ENCODE peak calls at places on chromosomes 6 and 20, in seven cellular contexts. One of them, this sample, is unnamed.

GRCh38 chr20:2093883-2094282 is 7.7 kb upstream of the STK35 start:
- DNase-seq in Peyer's patch: no peak
- DNase-seq in lower lobe of right lung: no peak
- DNase-seq in thyroid gland: no peak
- DNase-seq in CD4-positive, alpha-beta T cell: no peak
- DNase-seq in fibroblast of lung: no peak
- DNase-seq in suprapubic skin: no peak
- DNase-seq in this sample: no peak

GRCh38 chr6:166143011-166143410 is 24.6 kb downstream of the TBXT start:
- DNase-seq in CD4-positive, alpha-beta T cell: no peak
- DNase-seq in fibroblast of lung: peak
- DNase-seq in lower lobe of right lung: no peak
- DNase-seq in thyroid gland: no peak
- DNase-seq in suprapubic skin: no peak
- DNase-seq in Peyer's patch: no peak
- DNase-seq in this sample: no peak

GRCh38 chr6:150625927-150626326 is 26.2 kb downstream of the PLEKHG1 start:
- DNase-seq in Peyer's patch: no peak
- DNase-seq in CD4-positive, alpha-beta T cell: no peak
- DNase-seq in thyroid gland: no peak
- DNase-seq in fibroblast of lung: no peak
- DNase-seq in lower lobe of right lung: no peak
- DNase-seq in suprapubic skin: no peak
- DNase-seq in this sample: no peak

GRCh38 chr20:46117704-46118467 is at the start of gene CD40:
- DNase-seq in Peyer's patch: peak
- DNase-seq in lower lobe of right lung: peak
- DNase-seq in fibroblast of lung: peak
- DNase-seq in CD4-positive, alpha-beta T cell: peak
- DNase-seq in suprapubic skin: peak
- DNase-seq in thyroid gland: peak
- DNase-seq in this sample: no peak

GRCh38 chr6:82612475-82612874 is 248.9 kb downstream of the TPBG start:
- DNase-seq in fibroblast of lung: peak
- DNase-seq in suprapubic skin: no peak
- DNase-seq in Peyer's patch: no peak
- DNase-seq in lower lobe of right lung: no peak
- DNase-seq in thyroid gland: no peak
- DNase-seq in CD4-positive, alpha-beta T cell: no peak
- DNase-seq in this sample: no peak

GRCh38 chr20:43564993-43565757 is 6.3 kb downstream of the SGK2 start:
- DNase-seq in Peyer's patch: no peak
- DNase-seq in fibroblast of lung: no peak
- DNase-seq in suprapubic skin: no peak
- DNase-seq in thyroid gland: no peak
- DNase-seq in CD4-positive, alpha-beta T cell: no peak
- DNase-seq in lower lobe of right lung: no peak
- DNase-seq in this sample: no peak

GRCh38 chr6:154908723-154909122 is 86.4 kb upstream of the TIAM2 start:
- DNase-seq in suprapubic skin: no peak
- DNase-seq in lower lobe of right lung: no peak
- DNase-seq in Peyer's patch: no peak
- DNase-seq in CD4-positive, alpha-beta T cell: no peak
- DNase-seq in fibroblast of lung: no peak
- DNase-seq in thyroid gland: no peak
- DNase-seq in this sample: no peak

GRCh38 chr20:1595333-1595732 is 24.5 kb downstream of the SIRPB1 start:
- DNase-seq in suprapubic skin: no peak
- DNase-seq in CD4-positive, alpha-beta T cell: no peak
- DNase-seq in lower lobe of right lung: no peak
- DNase-seq in thyroid gland: no peak
- DNase-seq in fibroblast of lung: no peak
- DNase-seq in Peyer's patch: no peak
- DNase-seq in this sample: no peak

GRCh38 chr6:106216527-106216926 is 109.0 kb downstream of the ATG5 start:
- DNase-seq in suprapubic skin: no peak
- DNase-seq in Peyer's patch: no peak
- DNase-seq in thyroid gland: no peak
- DNase-seq in fibroblast of lung: no peak
- DNase-seq in lower lobe of right lung: no peak
- DNase-seq in CD4-positive, alpha-beta T cell: no peak
- DNase-seq in this sample: no peak

GRCh38 chr6:148440877-148441453 is 98.3 kb downstream of the SASH1 start:
- DNase-seq in thyroid gland: peak
- DNase-seq in fibroblast of lung: peak
- DNase-seq in lower lobe of right lung: peak
- DNase-seq in Peyer's patch: no peak
- DNase-seq in CD4-positive, alpha-beta T cell: no peak
- DNase-seq in suprapubic skin: peak
- DNase-seq in this sample: no peak

GRCh38 chr20:47379433-47380150 is 23.1 kb upstream of the ZMYND8 start:
- DNase-seq in CD4-positive, alpha-beta T cell: no peak
- DNase-seq in lower lobe of right lung: no peak
- DNase-seq in thyroid gland: no peak
- DNase-seq in fibroblast of lung: peak
- DNase-seq in Peyer's patch: no peak
- DNase-seq in suprapubic skin: no peak
- DNase-seq in this sample: no peak

GRCh38 chr20:58209652-58210397 is 18.6 kb downstream of the ANKRD60 start:
- DNase-seq in lower lobe of right lung: peak
- DNase-seq in CD4-positive, alpha-beta T cell: peak
- DNase-seq in Peyer's patch: peak
- DNase-seq in thyroid gland: peak
- DNase-seq in suprapubic skin: peak
- DNase-seq in fibroblast of lung: peak
- DNase-seq in this sample: no peak

GRCh38 chr6:3304500-3305215 is 45.9 kb downstream of the PSMG4 start:
- DNase-seq in suprapubic skin: peak
- DNase-seq in Peyer's patch: no peak
- DNase-seq in thyroid gland: no peak
- DNase-seq in CD4-positive, alpha-beta T cell: no peak
- DNase-seq in lower lobe of right lung: no peak
- DNase-seq in fibroblast of lung: no peak
- DNase-seq in this sample: peak

GRCh38 chr6:143569035-143569434 is 57.5 kb upstream of the FUCA2 start:
- DNase-seq in thyroid gland: no peak
- DNase-seq in Peyer's patch: no peak
- DNase-seq in CD4-positive, alpha-beta T cell: no peak
- DNase-seq in suprapubic skin: no peak
- DNase-seq in lower lobe of right lung: no peak
- DNase-seq in fibroblast of lung: peak
- DNase-seq in this sample: no peak

GRCh38 chr6:80179691-80180090 is 73.2 kb downstream of the BCKDHB start:
- DNase-seq in lower lobe of right lung: no peak
- DNase-seq in fibroblast of lung: no peak
- DNase-seq in CD4-positive, alpha-beta T cell: no peak
- DNase-seq in suprapubic skin: no peak
- DNase-seq in thyroid gland: no peak
- DNase-seq in Peyer's patch: no peak
- DNase-seq in this sample: no peak

GRCh38 chr20:11919046-11919445 is 1.4 kb downstream of the BTBD3 start:
- DNase-seq in CD4-positive, alpha-beta T cell: no peak
- DNase-seq in fibroblast of lung: peak
- DNase-seq in thyroid gland: no peak
- DNase-seq in Peyer's patch: no peak
- DNase-seq in suprapubic skin: no peak
- DNase-seq in lower lobe of right lung: no peak
- DNase-seq in this sample: no peak

GRCh38 chr6:10695086-10695657 is 400 bp downstream of the PAK1IP1 start:
- DNase-seq in fibroblast of lung: no peak
- DNase-seq in lower lobe of right lung: no peak
- DNase-seq in CD4-positive, alpha-beta T cell: no peak
- DNase-seq in suprapubic skin: no peak
- DNase-seq in thyroid gland: no peak
- DNase-seq in Peyer's patch: no peak
- DNase-seq in this sample: no peak

GRCh38 chr6:129863664-129864063 is 2.5 kb upstream of the TMEM244 start:
- DNase-seq in CD4-positive, alpha-beta T cell: no peak
- DNase-seq in thyroid gland: no peak
- DNase-seq in lower lobe of right lung: no peak
- DNase-seq in Peyer's patch: no peak
- DNase-seq in suprapubic skin: no peak
- DNase-seq in fibroblast of lung: peak
- DNase-seq in this sample: no peak

GRCh38 chr6:145929037-145929633 is 35.0 kb downstream of the SHPRH start:
- DNase-seq in lower lobe of right lung: no peak
- DNase-seq in fibroblast of lung: peak
- DNase-seq in Peyer's patch: no peak
- DNase-seq in CD4-positive, alpha-beta T cell: no peak
- DNase-seq in suprapubic skin: no peak
- DNase-seq in thyroid gland: no peak
- DNase-seq in this sample: no peak

GRCh38 chr6:15365273-15365687 is 119.4 kb downstream of the JARID2 start:
- DNase-seq in thyroid gland: peak
- DNase-seq in lower lobe of right lung: peak
- DNase-seq in fibroblast of lung: peak
- DNase-seq in CD4-positive, alpha-beta T cell: peak
- DNase-seq in suprapubic skin: peak
- DNase-seq in Peyer's patch: peak
- DNase-seq in this sample: no peak

GRCh38 chr6:15363164-15363522 is 117.3 kb downstream of the JARID2 start:
- DNase-seq in lower lobe of right lung: no peak
- DNase-seq in CD4-positive, alpha-beta T cell: no peak
- DNase-seq in thyroid gland: no peak
- DNase-seq in fibroblast of lung: no peak
- DNase-seq in Peyer's patch: no peak
- DNase-seq in suprapubic skin: no peak
- DNase-seq in this sample: no peak

GRCh38 chr6:15362274-15363160 is 116.6 kb downstream of the JARID2 start:
- DNase-seq in suprapubic skin: no peak
- DNase-seq in CD4-positive, alpha-beta T cell: no peak
- DNase-seq in thyroid gland: no peak
- DNase-seq in lower lobe of right lung: no peak
- DNase-seq in Peyer's patch: no peak
- DNase-seq in fibroblast of lung: no peak
- DNase-seq in this sample: no peak

GRCh38 chr6:15364401-15365037 is 118.7 kb downstream of the JARID2 start:
- DNase-seq in suprapubic skin: no peak
- DNase-seq in CD4-positive, alpha-beta T cell: no peak
- DNase-seq in Peyer's patch: no peak
- DNase-seq in lower lobe of right lung: no peak
- DNase-seq in thyroid gland: no peak
- DNase-seq in fibroblast of lung: no peak
- DNase-seq in this sample: no peak

DNA sequence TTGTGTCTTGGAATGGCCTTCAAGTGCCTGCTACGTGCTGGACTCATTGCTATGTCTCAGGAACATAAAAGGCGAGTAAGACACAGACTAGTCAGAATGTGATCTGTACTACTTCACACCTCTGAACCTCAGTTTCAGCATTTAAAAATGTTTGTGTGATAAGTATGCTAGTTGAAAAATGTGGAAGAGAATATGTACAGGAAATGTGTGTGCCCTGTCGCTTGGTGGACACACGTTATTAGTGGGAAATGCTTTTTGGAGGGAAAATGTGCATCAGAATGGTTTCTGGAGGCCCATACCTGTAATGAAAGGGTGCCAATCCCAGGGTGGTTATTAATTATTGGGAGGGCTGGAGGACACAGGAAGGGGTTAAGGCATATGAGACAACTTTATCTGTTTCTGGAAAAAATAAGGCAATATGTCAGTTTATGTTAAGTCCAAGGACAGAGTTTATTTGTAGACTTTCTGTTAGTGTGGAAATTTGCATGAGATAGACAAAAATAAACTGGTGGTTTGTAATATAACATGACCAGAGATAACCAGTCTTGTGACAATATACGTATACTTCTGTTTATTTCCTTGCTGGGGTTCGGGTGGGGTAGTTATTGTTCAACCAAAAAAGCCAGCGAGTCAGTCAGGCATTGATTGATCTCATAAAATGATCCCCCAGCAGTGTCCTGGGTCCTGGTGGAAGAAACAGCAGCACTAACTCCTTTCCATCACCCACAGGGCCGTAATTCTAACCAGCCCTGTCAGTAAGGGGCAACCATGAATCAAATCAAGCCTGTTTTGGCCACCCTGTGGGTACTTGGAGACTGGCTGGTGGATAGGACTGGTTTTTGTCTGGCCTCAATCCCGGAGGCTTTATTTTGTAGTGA is 117.9 kb downstream of the JARID2 start:
- DNase-seq in suprapubic skin: no peak
- DNase-seq in thyroid gland: no peak
- DNase-seq in fibroblast of lung: no peak
- DNase-seq in Peyer's patch: no peak
- DNase-seq in lower lobe of right lung: no peak
- DNase-seq in CD4-positive, alpha-beta T cell: no peak
- DNase-seq in this sample: no peak
- TF ChIP-seq CTCF in suprapubic skin: no peak
- TF ChIP-seq CTCF in thyroid gland: no peak
- TF ChIP-seq CTCF in fibroblast of lung: no peak
- TF ChIP-seq CTCF in Peyer's patch: no peak
- TF ChIP-seq CTCF in lower lobe of right lung: no peak
- TF ChIP-seq CTCF in CD4-positive, alpha-beta T cell: no peak
- TF ChIP-seq CTCF in this sample: no peak

GRCh38 chr6:167449099-167449861 is 124.4 kb downstream of the TTLL2 start:
- DNase-seq in CD4-positive, alpha-beta T cell: no peak
- DNase-seq in Peyer's patch: no peak
- DNase-seq in fibroblast of lung: no peak
- DNase-seq in thyroid gland: no peak
- DNase-seq in lower lobe of right lung: no peak
- DNase-seq in suprapubic skin: no peak
- DNase-seq in this sample: no peak
- TF ChIP-seq CTCF in CD4-positive, alpha-beta T cell: no peak
- TF ChIP-seq CTCF in Peyer's patch: no peak
- TF ChIP-seq CTCF in fibroblast of lung: no peak
- TF ChIP-seq CTCF in thyroid gland: no peak
- TF ChIP-seq CTCF in lower lobe of right lung: no peak
- TF ChIP-seq CTCF in suprapubic skin: no peak
- TF ChIP-seq CTCF in this sample: no peak

GRCh38 chr20:37897008-37897548 is 5.8 kb upstream of the VSTM2L start:
- DNase-seq in fibroblast of lung: no peak
- DNase-seq in Peyer's patch: no peak
- DNase-seq in thyroid gland: no peak
- DNase-seq in CD4-positive, alpha-beta T cell: no peak
- DNase-seq in lower lobe of right lung: no peak
- DNase-seq in suprapubic skin: no peak
- DNase-seq in this sample: no peak
- TF ChIP-seq CTCF in fibroblast of lung: peak
- TF ChIP-seq CTCF in Peyer's patch: no peak
- TF ChIP-seq CTCF in thyroid gland: no peak
- TF ChIP-seq CTCF in CD4-positive, alpha-beta T cell: no peak
- TF ChIP-seq CTCF in lower lobe of right lung: no peak
- TF ChIP-seq CTCF in suprapubic skin: no peak
- TF ChIP-seq CTCF in this sample: peak

DNA sequence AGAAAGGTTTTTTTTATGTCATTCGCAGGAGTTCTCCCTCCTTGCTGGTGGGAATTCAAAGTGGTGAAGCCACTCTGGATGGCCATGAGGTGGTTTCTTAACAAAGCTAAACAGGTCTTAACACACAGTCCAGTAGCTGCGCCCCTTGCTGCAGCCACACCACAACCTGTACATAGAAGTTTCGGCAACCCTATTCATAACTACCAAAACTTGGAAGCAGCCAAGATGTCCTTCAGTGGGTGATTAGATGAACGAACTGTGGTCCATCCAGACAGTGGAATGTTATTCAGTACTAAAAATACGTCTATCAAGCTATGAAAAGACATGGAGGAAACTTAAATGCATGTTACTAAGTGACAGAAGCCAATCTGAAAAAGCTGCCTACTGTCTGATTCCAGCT is 78.9 kb downstream of the FAM120B start:
- DNase-seq in suprapubic skin: no peak
- DNase-seq in CD4-positive, alpha-beta T cell: no peak
- DNase-seq in fibroblast of lung: no peak
- DNase-seq in lower lobe of right lung: no peak
- DNase-seq in Peyer's patch: no peak
- DNase-seq in thyroid gland: no peak
- DNase-seq in this sample: no peak
- TF ChIP-seq CTCF in suprapubic skin: no peak
- TF ChIP-seq CTCF in CD4-positive, alpha-beta T cell: no peak
- TF ChIP-seq CTCF in fibroblast of lung: no peak
- TF ChIP-seq CTCF in lower lobe of right lung: no peak
- TF ChIP-seq CTCF in Peyer's patch: no peak
- TF ChIP-seq CTCF in thyroid gland: no peak
- TF ChIP-seq CTCF in this sample: no peak